ENCODE peak calls at places on chromosomes 3 and 15, in seven cellular contexts. G, H, B, F, O, J and D are unnamed samples.

GRCh38 chr3:43455233-43455632 is 166.6 kb downstream of the ANO10 start:
- DNase-seq in G (peak), H (peak), B (no peak), F (no peak), O (no peak), J (no peak), D (peak)

GRCh38 chr15:68789921-68790575 is 30.6 kb downstream of the ANP32A start:
- DNase-seq in G (no peak), H (no peak), B (no peak), F (no peak), O (peak), J (no peak), D (peak)

GRCh38 chr3:58005662-58006061 is 2.6 kb upstream of the FLNB start:
- DNase-seq in G (peak), H (peak), B (no peak), F (no peak), O (no peak), J (no peak), D (peak)

GRCh38 chr3:126119008-126119675 is 35.2 kb upstream of the SLC41A3 start:
- DNase-seq in G (no peak), H (no peak), B (no peak), F (no peak), O (no peak), J (no peak), D (no peak)

GRCh38 chr3:171748341-171748918 is 61.9 kb downstream of the PLD1 start:
- DNase-seq in G (no peak), H (no peak), B (no peak), F (no peak), O (no peak), J (no peak), D (no peak)

GRCh38 chr3:9253327-9253726 is 3.9 kb upstream of the SRGAP3 start:
- DNase-seq in G (peak), H (no peak), B (no peak), F (no peak), O (no peak), J (no peak), D (no peak)

GRCh38 chr3:52231502-52232278 is 6.2 kb upstream of the TLR9 start:
- DNase-seq in G (peak), H (peak), B (no peak), F (no peak), O (peak), J (no peak), D (peak)

GRCh38 chr3:128173849-128174248 is 20.6 kb downstream of the EEFSEC start:
- DNase-seq in G (no peak), H (no peak), B (no peak), F (no peak), O (no peak), J (no peak), D (no peak)

GRCh38 chr3:181711325-181712135 is at the start of gene SOX2:
- DNase-seq in G (peak), H (no peak), B (peak), F (peak), O (peak), J (no peak), D (peak)

GRCh38 chr3:190721330-190721729 is 141.2 kb downstream of the GMNC start:
- DNase-seq in G (no peak), H (no peak), B (no peak), F (no peak), O (no peak), J (no peak), D (no peak)

GRCh38 chr3:65732060-65732933 is 306.4 kb downstream of the MAGI1 start:
- DNase-seq in G (peak), H (peak), B (no peak), F (no peak), O (peak), J (no peak), D (peak)

GRCh38 chr15:90004671-90005070 is 3.5 kb downstream of the ZNF710 start:
- DNase-seq in G (peak), H (peak), B (no peak), F (no peak), O (no peak), J (peak), D (peak)

GRCh38 chr3:13896473-13897154 is 16.7 kb upstream of the WNT7A start:
- DNase-seq in G (peak), H (peak), B (no peak), F (no peak), O (peak), J (no peak), D (peak)

GRCh38 chr3:129230311-129231019 is 18.9 kb upstream of the COPG1 start:
- DNase-seq in G (peak), H (peak), B (no peak), F (no peak), O (no peak), J (peak), D (peak)

GRCh38 chr3:30793755-30794154 is 100.7 kb downstream of the GADL1 start:
- DNase-seq in G (no peak), H (no peak), B (no peak), F (no peak), O (no peak), J (no peak), D (no peak)

GRCh38 chr15:49323207-49323606 is 99.8 kb upstream of the FGF7 start:
- DNase-seq in G (no peak), H (no peak), B (no peak), F (no peak), O (no peak), J (no peak), D (no peak)

GRCh38 chr3:72768976-72769375 is 79.3 kb downstream of the SHQ1 start:
- DNase-seq in G (no peak), H (no peak), B (no peak), F (no peak), O (peak), J (no peak), D (no peak)

GRCh38 chr3:141279074-141279945 is 47.7 kb downstream of the PXYLP1 start:
- DNase-seq in G (no peak), H (no peak), B (no peak), F (no peak), O (peak), J (no peak), D (peak)

GRCh38 chr3:151328298-151329036 is 882 bp downstream of the P2RY13 start:
- DNase-seq in G (peak), H (no peak), B (no peak), F (no peak), O (no peak), J (no peak), D (no peak)